ENCODE peak calls at places on chromosomes 6 and 20, in six cellular contexts. F, U, E, R, D and L are unnamed samples.

GRCh38 chr6:1746919-1747460 is 137.3 kb downstream of the FOXC1 start:
- DNase-seq in F (no peak), U (no peak), D (no peak), R (no peak), E (no peak), L (no peak)

GRCh38 chr20:64039293-64040160 is 3.5 kb downstream of the C20orf204 start:
- DNase-seq in R (no peak), F (no peak), U (peak; percentile 22), D (no peak), E (no peak), L (no peak)

GRCh38 chr20:38460040-38460623 is 12.5 kb upstream of the RALGAPB start:
- DNase-seq in E (no peak), R (peak; percentile 62), U (no peak), D (peak; percentile 52), F (peak; percentile 89), L (peak; percentile 81)

GRCh38 chr6:27994616-27995015 is 37.6 kb downstream of the OR2B6 start:
- DNase-seq in E (no peak), F (no peak), U (no peak), R (no peak), D (no peak), L (no peak)

GRCh38 chr6:165606740-165607008 is 56.4 kb downstream of the PDE10A start:
- DNase-seq in E (no peak), U (no peak), R (no peak), D (no peak), F (no peak), L (no peak)

GRCh38 chr6:118748311-118749062 is 97.1 kb upstream of the CEP85L start:
- DNase-seq in F (peak; percentile 22), U (no peak), D (no peak), R (no peak), E (no peak), L (peak; percentile 99)

GRCh38 chr20:63101781-63102719 is 95.3 kb upstream of the BHLHE23 start:
- DNase-seq in R (no peak), U (no peak), F (no peak), D (no peak), E (peak; percentile 41), L (no peak)

GRCh38 chr6:53233309-53233708 is 84.7 kb upstream of the GCM1 start:
- DNase-seq in R (no peak), D (no peak), E (no peak), U (no peak), F (peak; percentile 50), L (no peak)

GRCh38 chr20:37977786-37978185 is 55.5 kb downstream of the TTI1 start:
- DNase-seq in E (no peak), U (no peak), D (no peak), F (no peak), R (no peak), L (no peak)

GRCh38 chr6:41396335-41396734 is 60.9 kb downstream of the NCR2 start:
- DNase-seq in U (no peak), F (no peak), D (no peak), E (no peak), R (no peak), L (no peak)

GRCh38 chr6:26232950-26233607 is 131.9 kb upstream of the BTN3A2 start:
- DNase-seq in E (no peak), F (no peak), D (no peak), U (no peak), R (no peak), L (no peak)

GRCh38 chr6:137214931-137215330 is 4.3 kb downstream of the IFNGR1 start:
- DNase-seq in U (no peak), R (no peak), E (no peak), D (no peak), F (no peak), L (no peak)

GRCh38 chr6:15266423-15266996 is 20.6 kb downstream of the JARID2 start:
- DNase-seq in F (no peak), R (no peak), D (no peak), E (no peak), U (peak; percentile 38), L (no peak)

GRCh38 chr20:362271-363254 is 15.7 kb downstream of the NRSN2 start:
- DNase-seq in R (peak; percentile 57), U (no peak), D (peak; percentile 91), F (peak; percentile 91), E (no peak), L (peak; percentile 56)

GRCh38 chr6:4055420-4056041 is 23.4 kb downstream of the FAM217A start:
- DNase-seq in U (no peak), F (peak; percentile 75), E (no peak), D (no peak), R (peak; percentile 68), L (peak; percentile 64)

GRCh38 chr6:51415501-51415900 is 596.8 kb downstream of the TFAP2B start:
- DNase-seq in R (no peak), E (no peak), D (no peak), F (no peak), U (no peak), L (no peak)

GRCh38 chr6:8481727-8482126 is 46.4 kb upstream of the SLC35B3 start:
- DNase-seq in R (no peak), F (peak; percentile 3), D (no peak), E (no peak), U (no peak), L (peak; percentile 50)

GRCh38 chr20:6829510-6830116 is 62.1 kb downstream of the BMP2 start:
- DNase-seq in E (no peak), R (no peak), D (no peak), F (no peak), U (no peak), L (peak; percentile 11)

GRCh38 chr6:158593670-158594069 is 33.8 kb downstream of the TMEM181 start:
- DNase-seq in D (no peak), E (no peak), R (no peak), F (no peak), U (no peak), L (no peak)

GRCh38 chr6:7903673-7904072 is 6.9 kb downstream of the TXNDC5 start:
- DNase-seq in U (no peak), R (no peak), D (no peak), F (no peak), E (no peak), L (no peak)

GRCh38 chr20:49386848-49387605 is 95.4 kb downstream of the KCNB1 start:
- DNase-seq in F (no peak), U (no peak), R (no peak), E (no peak), D (no peak), L (peak; percentile 37)

GRCh38 chr20:47126709-47127108 is 229.8 kb downstream of the ZMYND8 start:
- DNase-seq in E (no peak), R (no peak), U (no peak), D (no peak), F (peak; percentile 76), L (no peak)

GRCh38 chr6:40520683-40521082 is 66.5 kb downstream of the LRFN2 start:
- DNase-seq in E (no peak), R (no peak), D (no peak), U (no peak), F (no peak), L (no peak)

GRCh38 chr6:98824163-98824906 is 10.0 kb upstream of the POU3F2 start:
- DNase-seq in E (no peak), D (no peak), F (no peak), R (no peak), U (peak; percentile 40), L (peak; percentile 44)

GRCh38 chr6:129513471-129513870 is 196.5 kb downstream of the ARHGAP18 start:
- DNase-seq in F (no peak), E (no peak), D (no peak), R (no peak), U (no peak), L (no peak)

GRCh38 chr20:51750037-51750769 is 18.0 kb downstream of the ATP9A start:
- DNase-seq in F (peak; percentile 97), E (no peak), R (peak; percentile 87), D (peak; percentile 77), U (no peak), L (no peak)

GRCh38 chr6:3918474-3918873 is 69.3 kb downstream of the FAM50B start:
- DNase-seq in U (no peak), F (no peak), E (no peak), R (no peak), D (no peak), L (no peak)

GRCh38 chr6:28673800-28674671 is 148.4 kb downstream of the GPX5 start:
- DNase-seq in F (peak; percentile 72), U (peak; percentile 50), R (peak; percentile 11), E (no peak), D (no peak), L (peak; percentile 92)

GRCh38 chr20:709421-709820 is 33.8 kb upstream of the SCRT2 start:
- DNase-seq in D (no peak), R (no peak), U (no peak), E (no peak), F (no peak), L (peak; percentile 61)

GRCh38 chr6:52253494-52253893 is 9.2 kb upstream of the IL17F start:
- DNase-seq in R (no peak), U (no peak), E (no peak), D (no peak), F (no peak), L (no peak)

GRCh38 chr20:1932971-1933370 is 37.8 kb downstream of the SIRPA start:
- DNase-seq in E (no peak), U (no peak), R (no peak), F (no peak), D (no peak), L (no peak)

GRCh38 chr20:59737073-59737691 is 132.8 kb downstream of the PHACTR3 start:
- DNase-seq in R (no peak), U (no peak), E (no peak), D (no peak), F (no peak), L (no peak)

GRCh38 chr6:112085666-112086065 is 1.6 kb downstream of the TUBE1 start:
- DNase-seq in U (no peak), R (no peak), D (no peak), F (no peak), E (no peak), L (no peak)

GRCh38 chr20:25286917-25287316 is 39.0 kb downstream of the PYGB start:
- DNase-seq in D (no peak), E (no peak), F (no peak), R (no peak), U (no peak), L (no peak)